ENCODE peak calls at places on chromosome 16, in five cellular contexts. B is mammary epithelial cell; C is CD4-positive, alpha-beta memory T cell; L is PC-3; T is astrocyte. M is an unnamed sample.

GRCh38 chr16:86209202-86209601 is 301.1 kb upstream of the FOXF1 start:
- DNase-seq in B (no peak), C (no peak), L (no peak), T (no peak), M (no peak)

GRCh38 chr16:9836118-9836736 is 346.0 kb downstream of the GRIN2A start:
- DNase-seq in B (no peak), C (no peak), L (peak; percentile 25), T (peak; percentile 24), M (peak; percentile 51)

GRCh38 chr16:66478733-66479511 is 51.8 kb downstream of the BEAN1 start:
- DNase-seq in B (peak; percentile 74), C (peak; percentile 77), L (peak; percentile 78), T (peak; percentile 15), M (peak; percentile 97)

GRCh38 chr16:50547340-50547865 is 793 bp upstream of the NKD1 start:
- DNase-seq in B (no peak), C (peak; percentile 90), L (peak; percentile 4), T (no peak), M (peak; percentile 75)

GRCh38 chr16:5502467-5502869 is 404.9 kb upstream of the EEF2KMT start:
- DNase-seq in B (no peak), C (no peak), L (no peak), T (no peak), M (no peak)

GRCh38 chr16:64864232-64864803 is 257.5 kb downstream of the CDH11 start:
- DNase-seq in B (peak; percentile 10), C (no peak), L (peak; percentile 76), T (peak; percentile 97), M (peak; percentile 71)

GRCh38 chr16:19771796-19772195 is 53.7 kb downstream of the IQCK start:
- DNase-seq in B (no peak), C (no peak), L (no peak), T (no peak), M (no peak)

GRCh38 chr16:85617948-85618347 is 4.8 kb downstream of the GSE1 start:
- DNase-seq in B (no peak), C (no peak), L (peak; percentile 63), T (no peak), M (no peak)

GRCh38 chr16:3745751-3746355 is 28.5 kb upstream of the TRAP1 start:
- DNase-seq in B (no peak), C (no peak), L (no peak), T (peak; percentile 73), M (peak; percentile 35)

GRCh38 chr16:72291531-72291981 is 119.6 kb upstream of the PMFBP1 start:
- DNase-seq in B (peak; percentile 92), C (no peak), L (peak; percentile 77), T (peak; percentile 94), M (peak; percentile 27)

GRCh38 chr16:72969146-72969545 is 78.8 kb downstream of the ZFHX3 start:
- DNase-seq in B (no peak), C (no peak), L (no peak), T (no peak), M (no peak)

GRCh38 chr16:66502020-66502913 is 47.7 kb downstream of the TK2 start:
- DNase-seq in B (no peak), C (no peak), L (no peak), T (no peak), M (peak; percentile 83)

GRCh38 chr16:85262558-85263196 is 150.4 kb upstream of the CIBAR2 start:
- DNase-seq in B (no peak), C (no peak), L (no peak), T (no peak), M (no peak)

GRCh38 chr16:30585400-30586191 is at the start of gene ZNF785:
- DNase-seq in B (peak; percentile 99), C (peak; percentile 96), L (peak; percentile 97), T (peak; percentile 99), M (peak; percentile 99)

GRCh38 chr16:57892447-57893096 is 78.4 kb downstream of the CNGB1 start:
- DNase-seq in B (no peak), C (no peak), L (no peak), T (peak; percentile 39), M (no peak)

GRCh38 chr16:11149011-11149616 is 106.9 kb downstream of the SOCS1 start:
- DNase-seq in B (no peak), C (no peak), L (no peak), T (no peak), M (peak; percentile 76)

GRCh38 chr16:59973966-59974365 is 1239.8 kb upstream of the GOT2 start:
- DNase-seq in B (peak; percentile 94), C (no peak), L (peak; percentile 10), T (peak; percentile 33), M (peak; percentile 73)

GRCh38 chr16:59412275-59412841 is 678.2 kb upstream of the GOT2 start:
- DNase-seq in B (peak; percentile 23), C (no peak), L (peak; percentile 54), T (peak; percentile 18), M (no peak)

GRCh38 chr16:51937771-51938170 is 609.2 kb downstream of the TOX3 start:
- DNase-seq in B (no peak), C (no peak), L (no peak), T (no peak), M (no peak)

GRCh38 chr16:50830698-50831097 is 88.8 kb downstream of the CYLD start:
- DNase-seq in B (peak; percentile 80), C (no peak), L (no peak), T (no peak), M (no peak)

GRCh38 chr16:19505600-19506303 is 16.1 kb downstream of the GDE1 start:
- DNase-seq in B (no peak), C (no peak), L (peak; percentile 82), T (peak; percentile 78), M (no peak)

GRCh38 chr16:53007095-53007494 is 45.6 kb downstream of the CHD9NB start:
- DNase-seq in B (no peak), C (no peak), L (no peak), T (no peak), M (no peak)

GRCh38 chr16:10240854-10241613 is 58.8 kb upstream of the GRIN2A start:
- DNase-seq in B (peak; percentile 61), C (no peak), L (peak; percentile 6), T (peak; percentile 6), M (no peak)

GRCh38 chr16:86880316-86881117 is 302.2 kb downstream of the FOXL1 start:
- DNase-seq in B (no peak), C (no peak), L (no peak), T (peak; percentile 26), M (peak; percentile 78)

GRCh38 chr16:86874141-86874540 is 295.8 kb downstream of the FOXL1 start:
- DNase-seq in B (peak; percentile 20), C (no peak), L (peak; percentile 53), T (no peak), M (peak; percentile 47)

GRCh38 chr16:53892155-53892554 is 188.2 kb downstream of the FTO start:
- DNase-seq in B (peak; percentile 51), C (no peak), L (peak; percentile 50), T (peak; percentile 57), M (peak; percentile 43)

GRCh38 chr16:901715-902601 is 68.8 kb downstream of the LMF1 start:
- DNase-seq in B (no peak), C (no peak), L (no peak), T (no peak), M (no peak)

GRCh38 chr16:65689726-65690125 is 567.9 kb upstream of the CDH11 start:
- DNase-seq in B (no peak), C (no peak), L (no peak), T (peak; percentile 44), M (no peak)

GRCh38 chr16:24580665-24581064 is 41.3 kb downstream of the RBBP6 start:
- DNase-seq in B (peak; percentile 6), C (no peak), L (peak; percentile 53), T (peak; percentile 16), M (peak; percentile 80)

GRCh38 chr16:18983565-18984424 is at the start of gene TMC7:
- DNase-seq in B (peak; percentile 83), C (no peak), L (peak; percentile 87), T (peak; percentile 69), M (peak; percentile 94)

DNA sequence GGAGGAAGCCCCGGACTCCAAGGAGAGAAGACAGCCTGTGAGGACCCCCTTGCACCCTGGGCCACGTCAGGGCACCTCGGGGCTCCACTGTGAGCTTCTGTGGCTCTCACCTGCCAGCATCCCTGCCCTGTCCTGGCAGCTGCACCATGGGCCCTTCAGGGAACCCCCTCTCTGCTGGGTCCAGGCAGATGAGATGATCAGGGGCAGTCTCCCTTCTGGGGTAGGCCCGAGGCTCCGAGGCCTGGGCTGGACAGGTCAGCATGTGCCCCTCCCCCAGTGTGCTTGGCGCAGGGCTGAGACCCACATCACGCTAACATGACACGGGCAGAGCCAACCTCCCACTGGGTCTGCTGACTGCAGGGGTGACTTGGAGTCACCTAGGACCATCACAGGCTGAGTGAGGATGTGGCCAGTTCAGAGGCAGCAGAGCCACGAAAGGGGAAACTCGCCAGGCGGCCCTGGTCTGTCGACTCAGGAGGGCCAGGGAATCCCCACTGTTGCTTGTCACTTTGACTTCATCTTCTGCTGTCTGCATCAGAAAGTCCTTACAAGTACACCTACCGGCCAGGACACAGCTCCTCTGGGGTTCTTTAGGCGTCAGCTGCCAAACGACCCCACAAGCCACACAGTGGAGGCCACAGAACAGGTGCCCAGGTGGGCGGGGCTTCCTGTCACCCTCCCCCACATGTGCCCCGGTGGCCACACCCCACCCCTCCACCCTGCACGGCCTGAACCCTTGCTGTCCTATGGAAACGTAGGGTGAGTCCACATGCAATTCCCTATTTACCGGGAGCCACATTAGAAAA is 2.2 kb downstream of the GALNS start:
- DNase-seq in B (no peak), C (peak; percentile 46), L (no peak), T (no peak), M (no peak)
- H3K4me1 ChIP-seq in B (peaks cover 16% of the 10 kb centered on the region), C (peaks cover 27% of the 10 kb centered on the region), L (peaks cover 6% of the 10 kb centered on the region), T (peaks cover 12% of the 10 kb centered on the region), M (peaks cover 15% of the 10 kb centered on the region)

GRCh38 chr16:28307936-28308335 is 15.6 kb downstream of the SBK1 start:
- DNase-seq in B (no peak), C (no peak), L (no peak), T (no peak), M (no peak)

GRCh38 chr16:28303132-28303531 is 10.8 kb downstream of the SBK1 start:
- DNase-seq in B (no peak), C (no peak), L (no peak), T (no peak), M (no peak)

GRCh38 chr16:28301154-28301553 is 8.8 kb downstream of the SBK1 start:
- DNase-seq in B (no peak), C (no peak), L (no peak), T (no peak), M (peak; percentile 45)

GRCh38 chr16:28301620-28302019 is 9.3 kb downstream of the SBK1 start:
- DNase-seq in B (no peak), C (no peak), L (no peak), T (no peak), M (no peak)

GRCh38 chr16:28304214-28304613 is 11.9 kb downstream of the SBK1 start:
- DNase-seq in B (peak; percentile 15), C (no peak), L (peak; percentile 30), T (peak; percentile 17), M (peak; percentile 69)
- H3K27me3 ChIP-seq in B (no peaks in the 10 kb centered on the region), C (no peaks in the 10 kb centered on the region), L (no peaks in the 10 kb centered on the region), T (no peaks in the 10 kb centered on the region), M (no peaks in the 10 kb centered on the region)

DNA sequence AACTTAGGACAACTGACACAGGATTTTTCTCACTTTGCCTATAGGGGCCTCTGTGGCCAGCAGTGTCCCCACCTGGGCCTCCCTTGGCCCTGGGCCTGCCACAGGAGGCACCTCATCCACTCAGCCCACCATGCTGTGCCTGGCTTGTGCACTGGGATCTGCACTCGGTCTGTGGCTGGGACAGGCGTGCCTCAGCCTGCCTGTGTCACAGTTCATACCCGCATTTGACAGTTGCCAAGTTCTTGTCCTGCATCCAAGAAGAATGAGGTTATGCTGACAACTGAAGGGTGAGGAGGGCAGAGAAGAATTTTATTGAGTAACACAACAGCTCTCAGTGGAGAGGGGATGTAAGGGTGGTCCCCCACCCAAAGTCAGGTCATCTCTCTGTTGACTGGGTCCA is 36.0 kb downstream of the ZFP90 start:
- DNase-seq in B (peak; percentile 61), C (no peak), L (no peak), T (no peak), M (no peak)
- H3K9me3 ChIP-seq in B (peaks cover 42% of the 10 kb centered on the region), C (no peaks in the 10 kb centered on the region), L (peaks cover 4% of the 10 kb centered on the region), T (peaks cover 23% of the 10 kb centered on the region), M (peaks cover 23% of the 10 kb centered on the region)

GRCh38 chr16:79062336-79062735 is 538.2 kb downstream of the MAF start:
- DNase-seq in B (no peak), C (no peak), L (no peak), T (no peak), M (no peak)
- H3K4me1 ChIP-seq in B (no peaks in the 10 kb centered on the region), C (no peaks in the 10 kb centered on the region), L (no peaks in the 10 kb centered on the region), T (no peaks in the 10 kb centered on the region), M (no peaks in the 10 kb centered on the region)